ENCODE peak calls at places on chromosome 10, in six cellular contexts. A is H1, Z is IMR-90, H is neuronal stem cell, G is mesenchymal stem cell, I is trophoblast cell. X is an unnamed sample.

GRCh38 chr10:69338133-69338456 is 59.8 kb downstream of the HK1 start:
- DNase-seq in A (no peak), Z (no peak), H (no peak), G (peak; percentile 62), I (peak; percentile 98), X (no peak)

GRCh38 chr10:79552143-79552542 is 8.1 kb downstream of the SFTPA2 start:
- DNase-seq in A (no peak), Z (no peak), H (no peak), G (no peak), I (no peak), X (no peak)

GRCh38 chr10:3347413-3348147 is 175.0 kb upstream of the PITRM1 start:
- DNase-seq in A (no peak), Z (no peak), H (no peak), G (no peak), I (no peak), X (no peak)

GRCh38 chr10:114953047-114953446 is 15.1 kb downstream of the TRUB1 start:
- DNase-seq in A (no peak), Z (peak; percentile 39), H (no peak), G (no peak), I (no peak), X (no peak)

GRCh38 chr10:125263551-125263950 is 103.2 kb upstream of the CTBP2 start:
- DNase-seq in A (no peak), Z (peak; percentile 45), H (no peak), G (no peak), I (peak; percentile 85), X (no peak)

GRCh38 chr10:132518572-132519381 is 18.8 kb upstream of the INPP5A start:
- DNase-seq in A (no peak), Z (no peak), H (no peak), G (peak; percentile 55), I (no peak), X (peak; percentile 92)

GRCh38 chr10:11165591-11166543 is 148.2 kb downstream of the CELF2 start:
- DNase-seq in A (no peak), Z (no peak), H (peak; percentile 51), G (peak; percentile 15), I (no peak), X (peak; percentile 70)

GRCh38 chr10:80553436-80553835 is 15.7 kb downstream of the SH2D4B start:
- DNase-seq in A (no peak), Z (no peak), H (no peak), G (no peak), I (no peak), X (no peak)

GRCh38 chr10:44982114-44982460 is 3.5 kb upstream of the DEPP1 start:
- DNase-seq in A (no peak), Z (no peak), H (no peak), G (no peak), I (no peak), X (no peak)

GRCh38 chr10:34674169-34674568 is 140.9 kb downstream of the PARD3 start:
- DNase-seq in A (no peak), Z (no peak), H (no peak), G (no peak), I (no peak), X (no peak)

GRCh38 chr10:123904834-123905409 is 13.3 kb upstream of the CPXM2 start:
- DNase-seq in A (no peak), Z (no peak), H (no peak), G (no peak), I (no peak), X (peak; percentile 49)

GRCh38 chr10:4354382-4354812 is 471.6 kb upstream of the AKR1E2 start:
- DNase-seq in A (no peak), Z (peak; percentile 36), H (no peak), G (peak; percentile 33), I (peak; percentile 26), X (no peak)

GRCh38 chr10:16867556-16867955 is 50.3 kb upstream of the RSU1 start:
- DNase-seq in A (peak; percentile 21), Z (peak; percentile 69), H (no peak), G (peak; percentile 50), I (no peak), X (no peak)

GRCh38 chr10:68082815-68083395 is 7.8 kb upstream of the HERC4 start:
- DNase-seq in A (no peak), Z (peak; percentile 67), H (no peak), G (peak; percentile 42), I (no peak), X (no peak)

GRCh38 chr10:110759523-110759922 is 112.2 kb upstream of the PDCD4 start:
- DNase-seq in A (no peak), Z (no peak), H (no peak), G (no peak), I (no peak), X (no peak)

GRCh38 chr10:24153016-24153415 is 55.9 kb upstream of the KIAA1217 start:
- DNase-seq in A (no peak), Z (no peak), H (no peak), G (peak; percentile 25), I (no peak), X (no peak)
- H3K14ac ChIP-seq in A (no peak overlapping the region), Z (no peak overlapping the region), H (no peak overlapping the region), G (no peak overlapping the region), I (no peak overlapping the region), X (no peak overlapping the region)

DNA sequence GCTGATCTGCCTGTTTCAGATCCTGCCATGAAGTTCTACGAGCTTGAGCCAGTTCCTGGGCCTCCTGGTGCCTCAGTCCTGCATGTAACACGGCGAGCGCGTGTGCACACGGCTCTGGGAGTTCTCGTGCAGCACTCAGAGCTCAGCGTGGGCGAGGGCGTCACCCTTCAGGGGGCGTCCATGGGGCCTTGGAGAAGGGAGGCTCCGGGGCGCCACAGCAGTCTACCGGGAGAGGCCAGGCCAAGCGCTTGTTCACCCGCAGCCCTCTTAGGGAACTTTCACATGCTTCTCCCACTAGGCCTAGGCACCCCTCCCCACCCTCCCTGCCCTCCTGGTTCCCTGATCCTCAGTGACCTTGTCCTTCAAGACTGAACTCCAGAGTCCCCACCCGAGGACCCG is 83.1 kb downstream of the BMS1 start:
- DNase-seq in A (no peak), Z (no peak), H (no peak), G (no peak), I (no peak), X (no peak)
- H4K91ac ChIP-seq in A (no peak overlapping the region), Z (no peak overlapping the region), H (no peak overlapping the region), G (no peak overlapping the region), I (no peak overlapping the region), X (no peak overlapping the region)

GRCh38 chr10:5692476-5693358 is 8.1 kb downstream of the TASOR2 start:
- DNase-seq in A (peak; percentile 23), Z (peak; percentile 19), H (peak; percentile 51), G (peak; percentile 81), I (no peak), X (peak; percentile 62)
- H3K4ac ChIP-seq in A (peak overlapping the region; percentile 83), Z (peak overlapping the region; percentile 38), H (no peak overlapping the region), G (peak overlapping the region; percentile 82), I (peak overlapping the region; percentile 94), X (no peak overlapping the region)

DNA sequence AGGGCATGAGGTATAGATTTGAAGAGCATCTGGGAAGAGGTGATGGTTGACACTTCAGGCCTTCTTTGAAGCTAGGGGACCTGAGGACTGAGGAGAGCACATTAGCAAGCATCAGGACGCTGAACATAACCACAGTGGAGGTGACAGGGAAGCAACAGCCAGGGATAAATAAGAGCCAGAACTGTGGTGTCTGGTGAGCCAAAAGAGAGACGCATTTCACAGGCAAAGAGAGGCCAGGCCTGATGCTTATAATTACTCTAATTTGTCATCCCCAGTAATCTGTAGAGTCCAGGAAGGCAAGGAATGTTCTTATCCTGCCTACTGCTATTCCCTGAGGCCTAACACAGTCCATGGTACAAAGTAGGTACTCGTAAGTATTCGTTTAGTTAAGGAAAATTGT is 10.4 kb upstream of the FAS start:
- DNase-seq in A (no peak), Z (no peak), H (no peak), G (no peak), I (no peak), X (no peak)
- H3K14ac ChIP-seq in A (no peak overlapping the region), Z (peak overlapping the region; percentile 20), H (no peak overlapping the region), G (no peak overlapping the region), I (no peak overlapping the region), X (no peak overlapping the region)

GRCh38 chr10:15393417-15393816 is 22.3 kb upstream of the FAM171A1 start:
- DNase-seq in A (no peak), Z (no peak), H (no peak), G (no peak), I (no peak), X (no peak)
- H4K91ac ChIP-seq in A (no peak overlapping the region), Z (no peak overlapping the region), H (no peak overlapping the region), G (no peak overlapping the region), I (no peak overlapping the region), X (no peak overlapping the region)

GRCh38 chr10:14040787-14041631 is 289.7 kb downstream of the FRMD4A start:
- DNase-seq in A (no peak), Z (no peak), H (no peak), G (peak; percentile 39), I (no peak), X (no peak)
- H3K4ac ChIP-seq in A (no peak overlapping the region), Z (peak overlapping the region; percentile 88), H (no peak overlapping the region), G (no peak overlapping the region), I (no peak overlapping the region), X (no peak overlapping the region)

DNA sequence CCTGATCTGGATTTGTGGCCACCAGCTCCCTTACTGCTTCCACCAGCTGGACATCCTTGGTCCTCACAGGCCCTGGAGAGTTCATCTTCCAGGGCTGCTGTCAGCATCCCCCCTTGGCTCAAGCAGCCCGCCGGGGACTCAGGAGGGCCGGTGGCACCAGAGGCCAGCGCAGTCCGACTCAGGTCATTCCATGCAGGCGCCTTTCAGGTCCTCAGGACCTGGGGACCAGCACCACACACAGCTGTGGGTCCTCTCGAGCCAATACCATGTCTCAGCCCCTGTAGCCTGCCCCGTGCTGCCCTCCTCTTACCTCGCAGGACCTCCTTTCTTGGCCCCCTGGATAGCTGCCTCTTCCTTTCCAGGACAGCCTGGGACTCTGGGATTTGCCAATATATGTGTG is 145.5 kb downstream of the BMS1 start:
- DNase-seq in A (no peak), Z (no peak), H (no peak), G (no peak), I (no peak), X (no peak)
- H3K14ac ChIP-seq in A (no peak overlapping the region), Z (no peak overlapping the region), H (peak overlapping the region; percentile 27), G (no peak overlapping the region), I (no peak overlapping the region), X (no peak overlapping the region)

DNA sequence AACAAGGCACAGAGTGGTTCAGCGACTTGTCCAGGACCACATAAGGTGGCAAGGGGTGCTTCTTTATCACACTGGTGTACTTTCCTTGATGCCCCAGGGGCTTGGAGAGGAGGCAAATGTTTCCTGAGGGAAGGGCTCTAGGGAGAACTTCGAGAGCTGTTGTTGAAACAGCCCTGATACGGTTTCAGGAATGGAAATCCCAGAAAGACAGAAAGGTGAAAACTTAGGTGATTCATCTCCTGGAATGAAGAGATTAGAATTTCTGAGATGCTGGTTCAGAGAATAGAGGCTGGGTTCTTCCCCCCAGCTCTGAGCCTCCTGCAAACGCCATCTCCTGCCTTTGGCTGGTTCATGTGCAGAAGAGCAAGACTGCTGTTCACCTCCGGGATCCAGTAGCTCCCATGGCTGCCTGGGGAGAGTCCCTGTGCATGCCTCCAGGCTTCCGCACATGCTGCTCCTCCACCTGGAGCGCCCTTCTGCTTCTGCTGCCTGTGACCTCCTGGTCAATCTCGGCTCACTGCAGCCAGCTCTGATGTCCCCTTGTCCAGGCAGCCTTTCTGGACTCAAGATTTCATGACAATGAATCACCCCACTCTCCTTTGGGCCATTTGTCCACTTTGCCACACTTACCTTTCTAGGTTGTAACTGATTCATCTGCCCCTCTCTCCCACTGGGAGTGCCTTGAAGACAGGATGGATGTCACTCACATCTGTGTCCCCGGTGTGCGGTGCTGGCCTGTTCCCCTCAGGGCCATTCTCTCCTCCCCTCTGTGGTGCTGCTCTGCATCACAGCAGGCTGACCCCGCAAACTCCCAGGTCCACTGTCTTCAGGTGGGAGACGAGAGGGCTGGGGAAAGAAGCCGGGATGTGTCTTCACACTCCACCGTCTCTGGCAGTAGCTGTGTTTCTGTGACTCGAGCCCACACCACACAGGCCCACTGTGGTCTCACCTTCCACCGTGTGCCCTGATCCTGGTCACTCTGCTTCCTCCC is 3.6 kb upstream of the CDH23 start:
- DNase-seq in A (no peak), Z (no peak), H (no peak), G (no peak), I (peak; percentile 86), X (peak; percentile 17)
- H4K91ac ChIP-seq in A (no peak overlapping the region), Z (no peak overlapping the region), H (no peak overlapping the region), G (no peak overlapping the region), I (no peak overlapping the region), X (no peak overlapping the region)

X was measured in H9.